ENCODE peak calls at places on chromosomes 2 and 18, in four cellular contexts. E is tibial nerve, F is spleen, S is Panc1. V is an unnamed sample. For H3K4me1, the result is how much of the 10 kb centered on the place peaks cover.

GRCh38 chr2:201279079-201279478 is 18.7 kb downstream of the CASP8 start:
- DNase-seq in E (no peak), S (no peak), F (no peak), V (no peak)

GRCh38 chr2:207165121-207166038 is at the start of gene KLF7:
- DNase-seq in S (no peak), F (peak), E (no peak), V (peak)

GRCh38 chr2:237955640-237956401 is 11.0 kb upstream of the UBE2F start:
- DNase-seq in S (no peak), E (no peak), F (no peak), V (peak)

GRCh38 chr2:64629875-64630274 is 23.8 kb downstream of the SERTAD2 start:
- DNase-seq in E (no peak), S (no peak), F (no peak), V (no peak)

GRCh38 chr2:128577141-128577930 is 258.7 kb upstream of the HS6ST1 start:
- DNase-seq in E (no peak), S (no peak), F (no peak), V (no peak)

GRCh38 chr2:105490204-105490603 is 91.4 kb upstream of the FHL2 start:
- DNase-seq in F (no peak), S (no peak), E (no peak), V (no peak)

GRCh38 chr2:158965731-158966130 is 2.7 kb upstream of the TANC1 start:
- DNase-seq in F (no peak), S (no peak), E (no peak), V (no peak)

GRCh38 chr2:30231726-30232026 is 342 bp downstream of the LBH start:
- DNase-seq in E (no peak), F (no peak), S (no peak), V (no peak)

GRCh38 chr2:205785507-205786222 is 103.4 kb downstream of the NRP2 start:
- DNase-seq in S (no peak), E (peak), F (no peak), V (no peak)

GRCh38 chr2:166573393-166573792 is 79.3 kb upstream of the SCN7A start:
- DNase-seq in E (no peak), F (no peak), S (peak), V (peak)

GRCh38 chr2:29314816-29315571 is 199.8 kb downstream of the CLIP4 start:
- DNase-seq in S (no peak), F (peak), E (no peak), V (peak)

GRCh38 chr2:226483143-226483542 is 316.5 kb downstream of the IRS1 start:
- DNase-seq in F (no peak), E (no peak), S (no peak), V (no peak)

GRCh38 chr18:6521804-6522418 is 107.2 kb upstream of the L3MBTL4 start:
- DNase-seq in F (no peak), E (peak), S (peak), V (peak)

GRCh38 chr2:40123746-40124145 is 328.1 kb downstream of the SLC8A1 start:
- DNase-seq in F (no peak), S (no peak), E (no peak), V (no peak)

GRCh38 chr2:46412010-46412409 is 67.4 kb upstream of the TMEM247 start:
- DNase-seq in E (no peak), F (no peak), S (no peak), V (no peak)

GRCh38 chr18:48932822-48933510 is 17.8 kb downstream of the SMAD7 start:
- DNase-seq in S (no peak), E (peak), F (no peak), V (no peak)

GRCh38 chr2:129827251-129827894 is 152.1 kb upstream of the RAB6C start:
- DNase-seq in E (no peak), S (no peak), F (no peak), V (peak)

GRCh38 chr2:44360749-44361329 is 455 bp downstream of the PREPL start:
- DNase-seq in E (peak), F (no peak), S (no peak), V (no peak)

GRCh38 chr2:223196331-223196730 is 144.3 kb downstream of the KCNE4 start:
- DNase-seq in E (no peak), F (no peak), S (no peak), V (peak)

GRCh38 chr2:200905618-200906296 is 16.6 kb downstream of the NIF3L1 start:
- DNase-seq in S (peak), F (peak), E (peak), V (peak)

GRCh38 chr2:96528680-96529375 is 7.7 kb upstream of the ARID5A start:
- DNase-seq in S (no peak), F (peak), E (no peak), V (peak)
- TF ChIP-seq CTCF in S (no peak), F (no peak), E (no peak), V (peak)

DNA sequence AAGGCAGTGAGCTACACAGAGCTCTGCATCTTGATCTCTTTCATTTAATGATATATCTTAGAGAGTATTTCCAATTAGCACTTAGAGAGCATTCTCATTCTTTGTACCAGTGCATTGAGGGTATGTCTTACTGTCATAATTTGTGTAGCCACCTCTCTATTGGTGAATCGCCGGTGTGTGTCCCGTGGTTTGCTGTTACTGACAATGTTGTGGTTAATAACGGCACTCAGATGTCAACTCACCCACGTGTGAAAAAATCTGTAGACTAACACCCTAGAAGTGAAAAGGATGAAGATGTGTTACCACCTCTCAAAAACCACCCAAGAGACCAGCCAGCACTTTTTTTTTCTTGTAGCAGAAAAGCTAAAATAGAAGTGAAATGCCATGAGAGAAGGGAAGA is 37.1 kb downstream of the TEX51 start:
- DNase-seq in S (no peak), F (no peak), E (no peak), V (no peak)
- H3K4me1 ChIP-seq in S (under half), F (under half), E (under half), V (under half)

GRCh38 chr2:109715302-109715937 is 78.7 kb upstream of the RGPD5 start:
- DNase-seq in F (peak), E (no peak), S (no peak), V (peak)
- TF ChIP-seq CTCF in F (no peak), E (no peak), S (peak), V (peak)

DNA sequence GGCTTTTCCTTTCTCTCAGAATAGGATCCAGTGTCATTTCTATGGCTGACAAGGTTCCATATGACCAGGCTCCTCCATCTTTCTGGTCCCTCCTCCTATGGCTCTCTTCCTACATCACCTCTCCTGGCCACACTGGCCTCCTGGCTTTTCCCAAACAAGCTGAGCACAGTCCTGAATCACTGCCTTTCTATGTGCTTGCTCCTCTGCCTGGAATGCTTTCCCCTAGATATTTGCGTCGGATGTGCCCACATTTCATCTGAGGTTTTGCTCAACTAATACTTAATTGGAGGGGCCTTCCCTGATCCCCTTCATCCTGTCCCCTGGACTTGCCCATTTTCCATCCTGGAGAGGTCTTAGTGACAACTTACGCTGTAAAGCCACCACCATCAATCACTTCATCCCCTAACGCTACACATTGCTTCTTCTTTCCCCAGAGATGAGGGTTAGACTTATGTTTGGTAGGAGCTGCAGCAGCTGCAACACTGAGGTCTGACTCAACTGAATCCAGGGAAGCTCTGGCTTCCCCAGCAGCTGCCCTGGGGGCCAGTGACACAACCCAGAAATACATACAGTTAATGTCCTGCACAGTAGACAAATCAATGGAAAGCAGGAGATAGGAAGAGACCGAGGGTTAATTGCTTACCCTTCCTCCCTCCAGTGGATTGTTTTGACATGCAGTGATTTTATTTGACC is 42.9 kb downstream of the QPCT start:
- DNase-seq in E (no peak), S (no peak), F (no peak), V (no peak)
- H3K4me1 ChIP-seq in E (under half), S (under half), F (under half), V (under half)

V was measured in endodermal cell.